ENCODE peak calls at places on chromosome 18, in seven cellular contexts. J is psoas muscle, C is fibroblast of lung, U is mucosa of descending colon, Y is thoracic aorta, I is mammary epithelial cell, S is HCT116. D is an unnamed sample. For H3K9me3 and H3K4me1, the result is how much of the 10 kb centered on the place peaks cover.

GRCh38 chr18:10006261-10006903 is 92.6 kb downstream of the VAPA start:
- DNase-seq in I (peak), S (no peak), J (no peak), C (peak), Y (no peak), U (no peak), D (no peak)

GRCh38 chr18:46226461-46226860 is 122.3 kb downstream of the HAUS1 start:
- DNase-seq in J (no peak), I (no peak), U (no peak), C (peak), Y (no peak), S (no peak), D (no peak)

GRCh38 chr18:36934884-36935283 is 106.0 kb downstream of the KIAA1328 start:
- DNase-seq in Y (no peak), J (no peak), I (peak), U (no peak), C (peak), S (no peak), D (no peak)

GRCh38 chr18:56982756-56983155 is 164.1 kb upstream of the BOD1L2 start:
- DNase-seq in J (no peak), C (no peak), I (no peak), S (no peak), U (no peak), Y (no peak), D (no peak)

GRCh38 chr18:31498450-31499156 is 626 bp downstream of the DSG2 start:
- DNase-seq in U (no peak), C (no peak), I (peak), Y (no peak), S (no peak), J (no peak), D (no peak)

GRCh38 chr18:13271512-13271911 is 53.0 kb downstream of the LDLRAD4 start:
- DNase-seq in I (no peak), U (no peak), C (no peak), S (no peak), J (no peak), Y (no peak), D (no peak)

GRCh38 chr18:48918156-48918555 is 32.6 kb downstream of the SMAD7 start:
- DNase-seq in C (no peak), S (no peak), J (no peak), U (no peak), Y (no peak), I (no peak), D (no peak)

GRCh38 chr18:48942554-48943261 is 8.1 kb downstream of the SMAD7 start:
- DNase-seq in C (peak), Y (no peak), I (peak), J (no peak), U (no peak), S (peak), D (peak)

GRCh38 chr18:8705280-8705940 is at the start of gene MTCL1:
- DNase-seq in Y (no peak), C (peak), I (peak), S (no peak), U (peak), J (peak), D (no peak)

GRCh38 chr18:76981388-76981968 is 151.1 kb downstream of the MBP start:
- DNase-seq in C (no peak), Y (no peak), J (no peak), S (no peak), U (peak), I (no peak), D (no peak)

GRCh38 chr18:37299471-37300304 is 265.9 kb downstream of the CELF4 start:
- DNase-seq in J (peak), U (peak), C (peak), S (peak), Y (peak), I (peak), D (peak)

GRCh38 chr18:47868744-47869143 is 61.7 kb downstream of the SMAD2 start:
- DNase-seq in U (no peak), I (no peak), S (no peak), J (no peak), C (no peak), Y (no peak), D (no peak)

GRCh38 chr18:12996661-12997292 is 5.6 kb downstream of the CEP192 start:
- DNase-seq in J (no peak), U (no peak), I (no peak), Y (no peak), C (no peak), S (no peak), D (no peak)

GRCh38 chr18:42480521-42480920 is 525.5 kb downstream of the PIK3C3 start:
- DNase-seq in J (no peak), C (no peak), S (no peak), I (no peak), Y (no peak), U (no peak), D (no peak)

GRCh38 chr18:48680871-48681270 is 142.0 kb downstream of the CTIF start:
- DNase-seq in Y (peak), C (no peak), U (peak), I (no peak), S (no peak), J (peak), D (peak)

GRCh38 chr18:24514439-24514838 is 54.0 kb downstream of the HRH4 start:
- DNase-seq in U (no peak), C (peak), S (peak), Y (no peak), I (peak), J (no peak), D (no peak)

GRCh38 chr18:36504928-36505327 is 207.4 kb downstream of the FHOD3 start:
- DNase-seq in U (no peak), S (no peak), I (peak), Y (no peak), C (peak), J (no peak), D (no peak)

GRCh38 chr18:32037616-32038015 is 19.0 kb downstream of the RNF125 start:
- DNase-seq in C (no peak), S (no peak), J (no peak), Y (no peak), U (no peak), I (no peak), D (no peak)

GRCh38 chr18:8901019-8901418 is 195.7 kb downstream of the MTCL1 start:
- DNase-seq in Y (no peak), U (no peak), C (no peak), I (no peak), J (no peak), S (no peak), D (no peak)

GRCh38 chr18:49473721-49474120 is 13.3 kb upstream of the DYM start:
- DNase-seq in S (no peak), Y (no peak), J (no peak), C (no peak), I (no peak), U (no peak), D (no peak)

GRCh38 chr18:56315363-56315762 is 323.0 kb downstream of the TXNL1 start:
- DNase-seq in Y (no peak), C (peak), U (no peak), I (peak), J (no peak), S (no peak), D (no peak)

GRCh38 chr18:4144201-4144600 is 310.9 kb downstream of the DLGAP1 start:
- DNase-seq in C (no peak), J (no peak), Y (no peak), U (no peak), S (no peak), I (no peak), D (no peak)

GRCh38 chr18:7370375-7370774 is 139.5 kb downstream of the LRRC30 start:
- DNase-seq in U (no peak), J (peak), C (no peak), S (no peak), I (no peak), Y (no peak), D (no peak)

GRCh38 chr18:7157760-7158159 is 40.2 kb upstream of the LAMA1 start:
- DNase-seq in Y (no peak), C (no peak), I (no peak), U (no peak), S (no peak), J (no peak), D (no peak)

GRCh38 chr18:54161267-54161666 is 63.2 kb downstream of the MBD2 start:
- DNase-seq in J (no peak), Y (no peak), C (peak), I (no peak), U (no peak), S (no peak), D (no peak)

GRCh38 chr18:68596016-68596415 is 118.9 kb downstream of the TMX3 start:
- DNase-seq in I (no peak), U (no peak), C (no peak), S (no peak), Y (no peak), J (no peak), D (no peak)

GRCh38 chr18:8798996-8799395 is 93.6 kb downstream of the MTCL1 start:
- DNase-seq in J (no peak), I (no peak), Y (no peak), S (no peak), U (peak), C (no peak), D (peak)

GRCh38 chr18:55018602-55019001 is 59.3 kb upstream of the CCDC68 start:
- DNase-seq in C (peak), S (no peak), U (no peak), I (no peak), J (no peak), Y (no peak), D (no peak)

GRCh38 chr18:29383311-29384273 is 1206.7 kb upstream of the CDH2 start:
- DNase-seq in J (no peak), U (no peak), Y (no peak), I (peak), S (no peak), C (peak), D (no peak)

GRCh38 chr18:79871481-79872091 is 73.8 kb downstream of the KCNG2 start:
- DNase-seq in C (no peak), I (no peak), J (peak), U (no peak), S (no peak), Y (no peak), D (no peak)

GRCh38 chr18:13615432-13615861 is 110.9 kb downstream of the FAM210A start:
- DNase-seq in J (no peak), C (peak), S (no peak), I (no peak), Y (no peak), U (no peak), D (no peak)

DNA sequence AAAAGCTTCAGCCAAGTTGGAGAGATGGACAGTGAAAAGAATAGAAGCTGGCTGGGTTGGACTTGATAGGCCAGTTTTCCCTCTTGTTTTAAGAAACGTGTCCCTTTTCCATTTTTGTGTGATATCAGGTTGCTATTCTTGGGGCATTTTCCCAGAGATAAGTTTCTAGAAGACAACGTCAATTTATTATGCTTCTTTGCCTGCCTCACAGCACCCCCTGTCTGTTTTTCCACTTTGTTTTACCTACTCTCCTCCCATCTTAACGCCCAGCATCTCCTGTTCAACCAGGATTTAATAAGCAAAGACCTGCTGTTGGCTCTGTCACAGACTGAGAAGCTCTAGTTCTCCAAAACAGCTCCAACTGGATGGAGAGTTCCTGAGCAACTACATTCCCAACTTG is 317.8 kb upstream of the ZNF521 start:
- DNase-seq in S (no peak), U (no peak), I (no peak), J (no peak), Y (no peak), C (no peak), D (no peak)
- TF ChIP-seq CTCF in S (no peak), U (no peak), I (no peak), J (peak), Y (no peak), C (no peak), D (no peak)

GRCh38 chr18:70333757-70334156 is 44.9 kb downstream of the SOCS6 start:
- DNase-seq in I (peak), J (no peak), S (peak), Y (peak), C (peak), U (no peak), D (no peak)

GRCh38 chr18:70334728-70335329 is 46.0 kb downstream of the SOCS6 start:
- DNase-seq in I (peak), S (no peak), Y (no peak), U (no peak), J (no peak), C (no peak), D (no peak)

GRCh38 chr18:70337139-70337972 is 48.5 kb downstream of the SOCS6 start:
- DNase-seq in Y (no peak), I (peak), S (peak), J (peak), C (peak), U (no peak), D (no peak)

GRCh38 chr18:70334264-70334663 is 45.4 kb downstream of the SOCS6 start:
- DNase-seq in Y (no peak), S (no peak), C (no peak), J (no peak), U (no peak), I (no peak), D (no peak)

GRCh38 chr18:70335892-70336726 is 47.3 kb downstream of the SOCS6 start:
- DNase-seq in S (no peak), Y (no peak), I (peak), C (no peak), U (no peak), J (no peak), D (no peak)
- H3K9me3 ChIP-seq in S (under half), Y (under half), I (under half), C (under half), U (under half), J (under half), D (under half)

DNA sequence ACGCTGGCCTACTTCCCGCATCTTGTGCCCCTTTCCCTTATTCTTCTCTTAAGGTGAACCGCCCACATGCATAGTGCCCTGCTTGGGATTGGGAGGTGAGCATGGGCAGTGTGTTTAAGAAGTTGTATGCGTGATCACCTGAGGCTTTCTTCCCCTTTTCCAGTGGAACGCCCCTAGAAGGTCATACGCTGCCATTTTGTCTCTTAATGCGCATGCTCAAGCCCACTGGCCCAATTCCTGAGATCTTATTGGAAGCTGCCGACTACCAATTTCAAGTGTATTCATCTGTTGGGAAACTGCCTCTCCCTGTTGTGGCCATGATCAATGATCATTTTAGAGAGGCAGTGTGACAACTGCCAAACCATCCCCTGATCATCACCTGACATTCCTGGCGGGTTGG is 3.3 kb upstream of the CETN1 start:
- DNase-seq in C (no peak), J (no peak), I (no peak), U (no peak), Y (no peak), S (no peak), D (no peak)
- H3K4me1 ChIP-seq in C (under half), J (under half), I (under half), U (under half), Y (under half), S (under half), D (under half)

DNA sequence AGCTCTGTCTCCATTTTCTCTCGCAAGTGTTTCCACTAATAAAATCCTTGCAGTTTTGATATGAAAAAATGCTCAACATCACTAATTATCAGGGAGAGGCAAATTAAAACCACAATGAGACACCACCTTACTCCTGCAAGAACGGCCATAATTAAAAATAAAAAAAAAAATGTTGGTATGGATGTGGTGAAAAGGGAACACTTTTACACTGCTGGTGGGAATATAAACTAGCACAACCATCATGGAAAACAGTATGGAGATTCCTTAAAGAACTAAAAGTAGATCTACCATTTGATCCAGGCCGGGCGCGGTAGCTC is 49.8 kb upstream of the GREB1L start:
- DNase-seq in S (no peak), J (no peak), I (no peak), Y (no peak), U (no peak), C (no peak), D (no peak)
- TF ChIP-seq CTCF in S (no peak), J (no peak), I (no peak), Y (peak), U (no peak), C (no peak), D (no peak)

DNA sequence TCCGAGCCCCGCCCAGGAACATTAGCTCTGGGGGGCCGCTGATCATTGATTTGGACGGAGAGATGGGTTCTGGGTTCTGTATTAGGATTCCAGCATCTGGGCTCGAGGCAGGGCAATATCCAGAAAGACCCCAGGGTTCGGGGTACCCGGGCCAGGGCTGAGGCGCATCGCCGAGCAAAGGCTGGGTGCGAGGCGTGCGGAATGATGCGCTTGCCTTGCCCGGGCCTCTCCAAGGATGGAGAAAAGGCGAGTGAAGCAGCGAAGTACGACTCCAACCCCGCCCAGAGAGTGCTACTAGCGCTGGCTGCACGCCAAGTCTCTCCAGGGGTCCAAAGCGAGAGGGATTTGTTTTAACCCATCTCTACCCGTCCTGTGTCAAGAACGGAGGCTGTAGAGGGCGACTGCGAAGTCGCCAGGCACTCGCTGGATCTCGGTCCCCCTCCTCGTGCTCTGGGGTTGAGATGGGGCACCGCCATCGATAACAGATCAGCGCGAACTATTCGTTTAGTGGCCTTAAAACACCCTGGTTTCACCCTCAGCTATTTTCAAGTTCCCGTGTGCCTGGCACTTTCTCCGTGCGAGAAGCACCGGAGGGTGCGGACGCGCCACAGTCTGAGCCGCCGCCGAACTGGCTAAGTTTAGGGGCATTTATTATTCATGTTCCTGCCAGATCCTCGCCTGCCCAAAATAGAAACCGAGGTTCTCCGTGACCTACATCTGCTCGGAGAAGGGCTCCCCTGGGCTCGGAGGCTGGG is 1.9 kb downstream of the ADCYAP1 start:
- DNase-seq in C (no peak), J (no peak), Y (no peak), U (no peak), S (no peak), I (no peak), D (peak)
- H3K9me3 ChIP-seq in C (under half), J (under half), Y (under half), U (under half), S (under half), I (under half), D (under half)

GRCh38 chr18:74507927-74508326 is 11.8 kb downstream of the CNDP2 start:
- DNase-seq in U (no peak), J (no peak), S (no peak), I (no peak), C (no peak), Y (no peak), D (peak)

GRCh38 chr18:74508366-74508765 is 12.2 kb downstream of the CNDP2 start:
- DNase-seq in I (no peak), J (no peak), U (no peak), Y (no peak), C (no peak), S (no peak), D (no peak)

GRCh38 chr18:74506405-74507119 is 10.4 kb downstream of the CNDP2 start:
- DNase-seq in S (no peak), J (no peak), I (no peak), Y (no peak), U (no peak), C (no peak), D (no peak)

GRCh38 chr18:74508821-74509225 is 12.7 kb downstream of the CNDP2 start:
- DNase-seq in U (no peak), I (no peak), S (no peak), J (no peak), Y (no peak), C (no peak), D (no peak)

GRCh38 chr18:74507120-74507881 is 11.1 kb downstream of the CNDP2 start:
- DNase-seq in U (no peak), S (no peak), J (no peak), Y (no peak), C (no peak), I (no peak), D (peak)
- H3K4me1 ChIP-seq in U (under half), S (under half), J (under half), Y (under half), C (under half), I (under half), D (under half)